ENCODE peak calls at places on chromosomes 3 and 15, in four cellular contexts. One of them, this sample, is unnamed.

GRCh38 chr15:99335508-99335907 is 84.2 kb downstream of the LRRC28 start:
- DNase-seq in A549: no peak
- DNase-seq in HFFc6: no peak
- DNase-seq in mesothelial cell of epicardium: no peak
- DNase-seq in this sample: no peak

GRCh38 chr15:57792729-57793449 is 86.4 kb downstream of the POLR2M start:
- DNase-seq in A549: no peak
- DNase-seq in HFFc6: no peak
- DNase-seq in mesothelial cell of epicardium: no peak
- DNase-seq in this sample: no peak

GRCh38 chr3:188415196-188415595 is 261.2 kb downstream of the LPP start:
- DNase-seq in A549: no peak
- DNase-seq in HFFc6: no peak
- DNase-seq in mesothelial cell of epicardium: no peak
- DNase-seq in this sample: no peak

GRCh38 chr15:68230157-68231100 is 901 bp upstream of the CLN6 start:
- DNase-seq in A549: no peak
- DNase-seq in HFFc6: peak
- DNase-seq in mesothelial cell of epicardium: no peak
- DNase-seq in this sample: no peak

GRCh38 chr3:126147147-126147931 is 33.0 kb downstream of the ALDH1L1 start:
- DNase-seq in A549: no peak
- DNase-seq in HFFc6: no peak
- DNase-seq in mesothelial cell of epicardium: no peak
- DNase-seq in this sample: no peak

GRCh38 chr3:194130807-194131589 is 5.0 kb upstream of the HES1 start:
- DNase-seq in A549: peak
- DNase-seq in HFFc6: no peak
- DNase-seq in mesothelial cell of epicardium: no peak
- DNase-seq in this sample: no peak

GRCh38 chr3:53166781-53167291 is 5.8 kb downstream of the PRKCD start:
- DNase-seq in A549: no peak
- DNase-seq in HFFc6: peak
- DNase-seq in mesothelial cell of epicardium: no peak
- DNase-seq in this sample: no peak

GRCh38 chr15:37806808-37807207 is 127.6 kb upstream of the TMCO5A start:
- DNase-seq in A549: no peak
- DNase-seq in HFFc6: no peak
- DNase-seq in mesothelial cell of epicardium: no peak
- DNase-seq in this sample: no peak

GRCh38 chr3:132004571-132004970 is 30.2 kb downstream of the CPNE4 start:
- DNase-seq in A549: no peak
- DNase-seq in HFFc6: peak
- DNase-seq in mesothelial cell of epicardium: no peak
- DNase-seq in this sample: no peak

GRCh38 chr3:62229908-62230307 is 143.4 kb downstream of the FEZF2 start:
- DNase-seq in A549: peak
- DNase-seq in HFFc6: no peak
- DNase-seq in mesothelial cell of epicardium: no peak
- DNase-seq in this sample: no peak

GRCh38 chr3:150911780-150912179 is 6.5 kb upstream of the MINDY4B start:
- DNase-seq in A549: no peak
- DNase-seq in HFFc6: no peak
- DNase-seq in mesothelial cell of epicardium: no peak
- DNase-seq in this sample: no peak

GRCh38 chr3:142993958-142994442 is 7.4 kb upstream of the U2SURP start:
- DNase-seq in A549: peak
- DNase-seq in HFFc6: peak
- DNase-seq in mesothelial cell of epicardium: no peak
- DNase-seq in this sample: peak

GRCh38 chr15:77901921-77902750 is 175.4 kb downstream of the TBC1D2B start:
- DNase-seq in A549: peak
- DNase-seq in HFFc6: no peak
- DNase-seq in mesothelial cell of epicardium: no peak
- DNase-seq in this sample: no peak

GRCh38 chr3:39644176-39644575 is 165.2 kb upstream of the MYRIP start:
- DNase-seq in A549: no peak
- DNase-seq in HFFc6: peak
- DNase-seq in mesothelial cell of epicardium: no peak
- DNase-seq in this sample: no peak

DNA sequence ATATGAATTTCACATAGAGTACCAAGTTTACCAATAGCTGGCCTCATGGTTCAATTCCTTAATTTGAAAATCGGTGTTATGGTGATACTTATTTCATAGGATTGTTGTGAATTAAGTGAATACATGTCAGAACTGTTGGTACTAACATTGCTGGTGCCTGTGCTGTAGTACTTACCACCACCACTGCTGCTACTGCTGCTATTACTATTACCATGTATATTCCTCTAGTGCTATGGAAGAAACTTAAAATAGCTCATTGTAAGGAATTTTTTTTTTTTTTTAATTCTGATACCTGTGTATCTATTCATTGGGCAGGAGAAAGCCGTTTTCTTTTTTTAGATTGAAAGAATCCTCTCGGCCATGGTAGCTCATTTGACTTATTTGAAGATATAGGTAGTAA is 3.6 kb downstream of the FYTTD1 start:
- DNase-seq in A549: no peak
- DNase-seq in HFFc6: no peak
- DNase-seq in mesothelial cell of epicardium: no peak
- DNase-seq in this sample: no peak
- TF ChIP-seq CTCF in A549: no peak
- TF ChIP-seq CTCF in HFFc6: peak
- TF ChIP-seq CTCF in mesothelial cell of epicardium: no peak
- TF ChIP-seq CTCF in this sample: no peak

GRCh38 chr3:127253491-127253890 is 34.4 kb downstream of the PRR20G start:
- DNase-seq in A549: no peak
- DNase-seq in HFFc6: no peak
- DNase-seq in mesothelial cell of epicardium: no peak
- DNase-seq in this sample: no peak

GRCh38 chr3:127255516-127255915 is 32.3 kb downstream of the PRR20G start:
- DNase-seq in A549: no peak
- DNase-seq in HFFc6: no peak
- DNase-seq in mesothelial cell of epicardium: no peak
- DNase-seq in this sample: no peak

GRCh38 chr3:127254001-127254400 is 33.8 kb downstream of the PRR20G start:
- DNase-seq in A549: no peak
- DNase-seq in HFFc6: no peak
- DNase-seq in mesothelial cell of epicardium: no peak
- DNase-seq in this sample: no peak

GRCh38 chr3:127256138-127256537 is 31.7 kb downstream of the PRR20G start:
- DNase-seq in A549: no peak
- DNase-seq in HFFc6: no peak
- DNase-seq in mesothelial cell of epicardium: no peak
- DNase-seq in this sample: no peak

GRCh38 chr3:127254730-127255129 is 33.1 kb downstream of the PRR20G start:
- DNase-seq in A549: peak
- DNase-seq in HFFc6: no peak
- DNase-seq in mesothelial cell of epicardium: no peak
- DNase-seq in this sample: no peak
- TF ChIP-seq CTCF in A549: peak
- TF ChIP-seq CTCF in HFFc6: peak
- TF ChIP-seq CTCF in mesothelial cell of epicardium: no peak
- TF ChIP-seq CTCF in this sample: no peak

DNA sequence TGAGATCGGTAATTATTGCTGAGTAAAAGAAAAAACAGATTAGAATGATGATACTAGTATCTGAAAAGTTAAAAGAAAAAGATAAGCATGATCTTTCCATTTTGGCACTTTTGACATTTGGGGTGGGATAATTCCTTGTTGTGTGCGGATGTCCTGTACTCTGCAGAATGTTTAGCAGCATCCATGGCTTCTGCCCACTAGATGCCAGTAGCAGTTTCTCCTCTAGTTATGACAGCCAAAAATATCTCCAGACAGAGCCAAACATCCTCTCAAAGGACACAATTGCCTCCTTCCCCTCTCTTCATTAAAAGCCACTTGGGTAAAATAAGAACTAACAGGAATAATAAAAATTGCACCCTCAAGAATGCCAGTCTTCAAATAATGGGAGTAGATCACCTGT is 468.8 kb upstream of the GRM7 start:
- DNase-seq in A549: no peak
- DNase-seq in HFFc6: no peak
- DNase-seq in mesothelial cell of epicardium: no peak
- DNase-seq in this sample: no peak
- TF ChIP-seq CTCF in A549: no peak
- TF ChIP-seq CTCF in HFFc6: no peak
- TF ChIP-seq CTCF in mesothelial cell of epicardium: no peak
- TF ChIP-seq CTCF in this sample: no peak

DNA sequence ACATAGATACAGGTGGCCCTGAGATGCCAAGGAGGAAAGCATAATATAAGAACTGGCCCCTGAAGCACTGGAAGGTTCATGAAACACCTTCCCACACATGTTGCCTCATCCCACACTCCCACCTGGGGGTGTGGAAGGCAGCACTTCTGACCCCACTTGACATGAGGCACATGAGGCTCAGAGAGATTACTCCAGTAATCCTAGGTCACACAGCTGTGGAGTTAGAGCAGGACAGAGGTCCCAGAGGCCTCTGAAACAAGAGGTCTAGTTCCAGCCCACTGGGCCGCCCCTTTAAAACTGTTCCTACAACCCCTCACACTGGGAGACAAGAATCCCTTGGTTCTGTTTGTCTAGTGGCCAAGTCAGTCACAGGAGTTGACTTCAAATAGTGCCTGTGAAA is 7.2 kb downstream of the SSUH2 start:
- DNase-seq in A549: no peak
- DNase-seq in HFFc6: no peak
- DNase-seq in mesothelial cell of epicardium: no peak
- DNase-seq in this sample: no peak
- TF ChIP-seq CTCF in A549: no peak
- TF ChIP-seq CTCF in HFFc6: no peak
- TF ChIP-seq CTCF in mesothelial cell of epicardium: no peak
- TF ChIP-seq CTCF in this sample: no peak

DNA sequence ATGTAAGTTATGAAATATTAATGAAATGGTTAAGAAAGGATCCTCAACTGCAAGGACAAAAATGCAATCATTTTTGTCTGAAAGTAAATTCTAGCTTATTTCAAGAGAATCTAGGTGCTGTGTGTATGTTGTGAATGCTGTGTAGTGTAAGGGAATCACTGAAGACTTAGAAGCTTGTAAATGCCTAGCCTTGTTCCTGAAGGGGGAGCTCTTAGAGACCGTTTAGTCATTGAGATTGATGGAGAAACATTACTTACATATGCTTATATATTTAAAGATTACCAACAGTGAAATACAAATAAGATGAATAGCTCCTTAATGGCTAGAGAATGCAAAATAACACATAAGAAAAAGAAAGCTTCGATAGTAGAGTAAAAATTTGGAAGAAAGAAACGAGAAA is 67.9 kb downstream of the CNTN4 start:
- DNase-seq in A549: peak
- DNase-seq in HFFc6: no peak
- DNase-seq in mesothelial cell of epicardium: no peak
- DNase-seq in this sample: no peak
- TF ChIP-seq CTCF in A549: no peak
- TF ChIP-seq CTCF in HFFc6: no peak
- TF ChIP-seq CTCF in mesothelial cell of epicardium: no peak
- TF ChIP-seq CTCF in this sample: no peak

GRCh38 chr3:57128863-57129602 is 36.1 kb downstream of the IL17RD start:
- DNase-seq in A549: no peak
- DNase-seq in HFFc6: no peak
- DNase-seq in mesothelial cell of epicardium: no peak
- DNase-seq in this sample: no peak

GRCh38 chr3:57127849-57128566 is 37.1 kb downstream of the IL17RD start:
- DNase-seq in A549: no peak
- DNase-seq in HFFc6: peak
- DNase-seq in mesothelial cell of epicardium: no peak
- DNase-seq in this sample: no peak

GRCh38 chr3:57130426-57131209 is 34.5 kb downstream of the IL17RD start:
- DNase-seq in A549: no peak
- DNase-seq in HFFc6: no peak
- DNase-seq in mesothelial cell of epicardium: no peak
- DNase-seq in this sample: no peak

GRCh38 chr3:57131210-57131588 is 34.0 kb downstream of the IL17RD start:
- DNase-seq in A549: no peak
- DNase-seq in HFFc6: no peak
- DNase-seq in mesothelial cell of epicardium: no peak
- DNase-seq in this sample: no peak

GRCh38 chr3:57126244-57126643 is 38.9 kb downstream of the IL17RD start:
- DNase-seq in A549: no peak
- DNase-seq in HFFc6: no peak
- DNase-seq in mesothelial cell of epicardium: no peak
- DNase-seq in this sample: no peak
- TF ChIP-seq CTCF in A549: no peak
- TF ChIP-seq CTCF in HFFc6: no peak
- TF ChIP-seq CTCF in mesothelial cell of epicardium: no peak
- TF ChIP-seq CTCF in this sample: no peak

DNA sequence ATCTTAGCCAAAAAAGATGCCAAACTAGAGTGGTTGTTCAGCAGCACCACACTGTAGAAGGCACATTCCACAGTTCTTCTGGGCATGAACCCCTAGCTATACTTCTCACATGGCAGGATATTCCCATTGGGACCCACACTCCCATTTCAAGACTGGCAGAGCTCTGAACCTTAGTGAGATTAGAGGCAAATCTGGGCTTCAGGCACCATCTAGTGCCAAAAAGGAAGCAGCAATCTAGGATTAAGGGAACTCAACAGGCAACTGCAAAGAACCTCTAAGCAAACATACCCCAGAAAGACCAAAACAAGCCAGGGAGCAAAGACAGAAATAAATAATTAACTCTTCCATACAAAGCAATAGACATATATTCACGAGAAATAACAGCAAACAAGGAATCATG is 66.2 kb downstream of the TAFA4 start:
- DNase-seq in A549: no peak
- DNase-seq in HFFc6: no peak
- DNase-seq in mesothelial cell of epicardium: no peak
- DNase-seq in this sample: no peak
- TF ChIP-seq CTCF in A549: no peak
- TF ChIP-seq CTCF in HFFc6: no peak
- TF ChIP-seq CTCF in mesothelial cell of epicardium: no peak
- TF ChIP-seq CTCF in this sample: no peak

DNA sequence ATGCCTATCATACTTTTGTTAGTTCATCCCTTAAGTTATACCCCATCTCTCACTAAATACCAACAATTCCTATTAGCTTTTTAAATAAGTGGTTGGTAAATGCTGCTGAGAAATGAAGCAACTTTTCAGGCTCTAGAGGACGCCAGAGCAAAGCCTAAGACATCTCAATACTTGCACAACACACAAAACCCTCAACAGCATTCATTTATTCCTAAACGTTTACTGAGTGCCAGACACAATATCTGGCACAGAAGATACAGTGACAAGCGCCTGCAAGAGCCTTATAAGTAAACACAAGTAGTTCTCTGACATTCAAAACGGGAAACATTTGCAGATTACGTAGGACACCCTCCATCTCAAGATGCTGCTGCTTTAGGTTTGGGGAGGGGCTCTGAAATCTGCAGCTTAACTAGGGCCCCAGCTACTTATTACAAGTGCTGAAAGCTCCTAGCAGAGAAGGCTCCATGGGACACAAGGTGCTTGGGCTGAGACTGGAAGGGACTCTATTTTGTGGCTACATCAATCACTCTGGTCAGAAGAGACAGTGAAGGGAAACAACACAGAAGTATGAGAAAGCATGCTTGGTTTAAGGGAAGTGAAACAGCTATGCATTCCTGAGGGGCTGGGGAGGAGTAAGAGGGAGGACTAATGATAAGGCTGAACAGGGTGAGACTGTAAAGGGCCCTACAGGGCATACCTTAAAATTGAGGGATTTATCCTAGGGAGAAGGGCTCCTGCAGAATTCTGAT is 311.3 kb downstream of the PLCL2 start:
- DNase-seq in A549: no peak
- DNase-seq in HFFc6: no peak
- DNase-seq in mesothelial cell of epicardium: no peak
- DNase-seq in this sample: no peak
- TF ChIP-seq CTCF in A549: no peak
- TF ChIP-seq CTCF in HFFc6: peak
- TF ChIP-seq CTCF in mesothelial cell of epicardium: no peak
- TF ChIP-seq CTCF in this sample: no peak